ENCODE peak calls at places on chromosomes 5 and 9, in four cellular contexts. One of them, this sample, is unnamed. For H3K4me1, the result is how much of the 10 kb centered on the place peaks cover.

GRCh38 chr9:121249563-121249962 is 18.4 kb upstream of the GSN start:
- DNase-seq in endodermal cell: peak
- DNase-seq in GM23248: no peak
- DNase-seq in IMR-90: no peak
- DNase-seq in this sample: no peak

GRCh38 chr9:96554326-96554725 is 65.3 kb downstream of the CDC14B start:
- DNase-seq in GM23248: peak
- DNase-seq in IMR-90: peak
- DNase-seq in endodermal cell: no peak
- DNase-seq in this sample: peak

GRCh38 chr5:150628936-150629485 is 11.4 kb upstream of the SYNPO start:
- DNase-seq in IMR-90: no peak
- DNase-seq in endodermal cell: no peak
- DNase-seq in GM23248: no peak
- DNase-seq in this sample: no peak

GRCh38 chr5:66324357-66324756 is 180.3 kb downstream of the SREK1 start:
- DNase-seq in endodermal cell: no peak
- DNase-seq in GM23248: no peak
- DNase-seq in IMR-90: no peak
- DNase-seq in this sample: no peak

GRCh38 chr9:27645166-27645840 is 72.0 kb upstream of the C9orf72 start:
- DNase-seq in IMR-90: no peak
- DNase-seq in GM23248: no peak
- DNase-seq in endodermal cell: peak
- DNase-seq in this sample: no peak

GRCh38 chr5:118597448-118597847 is 390.9 kb downstream of the DTWD2 start:
- DNase-seq in endodermal cell: no peak
- DNase-seq in IMR-90: no peak
- DNase-seq in GM23248: peak
- DNase-seq in this sample: no peak

GRCh38 chr9:99351647-99352046 is 129.6 kb downstream of the SEC61B start:
- DNase-seq in IMR-90: no peak
- DNase-seq in GM23248: no peak
- DNase-seq in endodermal cell: peak
- DNase-seq in this sample: no peak

GRCh38 chr9:131692612-131692976 is 47.3 kb downstream of the RAPGEF1 start:
- DNase-seq in endodermal cell: no peak
- DNase-seq in GM23248: no peak
- DNase-seq in IMR-90: no peak
- DNase-seq in this sample: no peak

GRCh38 chr5:28574616-28575015 is 1536.2 kb upstream of the CDH9 start:
- DNase-seq in endodermal cell: no peak
- DNase-seq in GM23248: no peak
- DNase-seq in IMR-90: no peak
- DNase-seq in this sample: peak

GRCh38 chr9:77598510-77598909 is 49.6 kb downstream of the GNA14 start:
- DNase-seq in GM23248: peak
- DNase-seq in endodermal cell: no peak
- DNase-seq in IMR-90: peak
- DNase-seq in this sample: peak

GRCh38 chr5:78016831-78017529 is 240.8 kb upstream of the TBCA start:
- DNase-seq in IMR-90: no peak
- DNase-seq in GM23248: no peak
- DNase-seq in endodermal cell: no peak
- DNase-seq in this sample: no peak

GRCh38 chr5:99019254-99019653 is 90.4 kb upstream of the CHD1 start:
- DNase-seq in IMR-90: no peak
- DNase-seq in endodermal cell: no peak
- DNase-seq in GM23248: peak
- DNase-seq in this sample: no peak

GRCh38 chr9:128148509-128149000 is 698 bp upstream of the LCN2 start:
- DNase-seq in GM23248: no peak
- DNase-seq in endodermal cell: no peak
- DNase-seq in IMR-90: no peak
- DNase-seq in this sample: no peak

GRCh38 chr5:73692166-73692640 is 66.2 kb downstream of the ARHGEF28 start:
- DNase-seq in endodermal cell: no peak
- DNase-seq in GM23248: peak
- DNase-seq in IMR-90: peak
- DNase-seq in this sample: peak

GRCh38 chr5:108867661-108868060 is 120.0 kb downstream of the FER start:
- DNase-seq in IMR-90: no peak
- DNase-seq in GM23248: no peak
- DNase-seq in endodermal cell: no peak
- DNase-seq in this sample: no peak

GRCh38 chr5:42840279-42840678 is 28.6 kb upstream of the SELENOP start:
- DNase-seq in IMR-90: peak
- DNase-seq in endodermal cell: no peak
- DNase-seq in GM23248: peak
- DNase-seq in this sample: peak

GRCh38 chr5:177116631-177117373 is 16.8 kb upstream of the NSD1 start:
- DNase-seq in IMR-90: peak
- DNase-seq in GM23248: peak
- DNase-seq in endodermal cell: peak
- DNase-seq in this sample: peak

GRCh38 chr9:100196215-100196614 is 97.2 kb downstream of the INVS start:
- DNase-seq in endodermal cell: no peak
- DNase-seq in GM23248: no peak
- DNase-seq in IMR-90: no peak
- DNase-seq in this sample: no peak

GRCh38 chr5:169006878-169007790 is 293.8 kb downstream of the SLIT3 start:
- DNase-seq in endodermal cell: no peak
- DNase-seq in GM23248: peak
- DNase-seq in IMR-90: no peak
- DNase-seq in this sample: no peak

GRCh38 chr5:117760114-117760513 is 1185.5 kb upstream of the SEMA6A start:
- DNase-seq in GM23248: no peak
- DNase-seq in endodermal cell: no peak
- DNase-seq in IMR-90: peak
- DNase-seq in this sample: no peak

GRCh38 chr9:86352440-86353106 is 1.6 kb downstream of the TUT7 start:
- DNase-seq in IMR-90: no peak
- DNase-seq in endodermal cell: no peak
- DNase-seq in GM23248: peak
- DNase-seq in this sample: no peak

GRCh38 chr5:116142495-116142894 is 57.7 kb downstream of the COMMD10 start:
- DNase-seq in IMR-90: no peak
- DNase-seq in GM23248: no peak
- DNase-seq in endodermal cell: no peak
- DNase-seq in this sample: no peak
- H3K9ac ChIP-seq in IMR-90: no peak
- H3K9ac ChIP-seq in GM23248: no peak
- H3K9ac ChIP-seq in endodermal cell: no peak
- H3K9ac ChIP-seq in this sample: no peak

GRCh38 chr9:91889161-91889560 is 60.9 kb downstream of the ROR2 start:
- DNase-seq in GM23248: no peak
- DNase-seq in IMR-90: no peak
- DNase-seq in endodermal cell: no peak
- DNase-seq in this sample: no peak

GRCh38 chr9:91884153-91884552 is 65.9 kb downstream of the ROR2 start:
- DNase-seq in endodermal cell: peak
- DNase-seq in GM23248: no peak
- DNase-seq in IMR-90: no peak
- DNase-seq in this sample: no peak

GRCh38 chr9:91884746-91885687 is 65.0 kb downstream of the ROR2 start:
- DNase-seq in GM23248: peak
- DNase-seq in IMR-90: peak
- DNase-seq in endodermal cell: peak
- DNase-seq in this sample: no peak

GRCh38 chr9:91885746-91886432 is 64.1 kb downstream of the ROR2 start:
- DNase-seq in IMR-90: no peak
- DNase-seq in GM23248: no peak
- DNase-seq in endodermal cell: no peak
- DNase-seq in this sample: no peak

GRCh38 chr9:91886433-91887031 is 63.5 kb downstream of the ROR2 start:
- DNase-seq in endodermal cell: peak
- DNase-seq in IMR-90: no peak
- DNase-seq in GM23248: no peak
- DNase-seq in this sample: no peak
- H3K4me3 ChIP-seq in endodermal cell: peak
- H3K4me3 ChIP-seq in IMR-90: no peak
- H3K4me3 ChIP-seq in GM23248: no peak
- H3K4me3 ChIP-seq in this sample: no peak

DNA sequence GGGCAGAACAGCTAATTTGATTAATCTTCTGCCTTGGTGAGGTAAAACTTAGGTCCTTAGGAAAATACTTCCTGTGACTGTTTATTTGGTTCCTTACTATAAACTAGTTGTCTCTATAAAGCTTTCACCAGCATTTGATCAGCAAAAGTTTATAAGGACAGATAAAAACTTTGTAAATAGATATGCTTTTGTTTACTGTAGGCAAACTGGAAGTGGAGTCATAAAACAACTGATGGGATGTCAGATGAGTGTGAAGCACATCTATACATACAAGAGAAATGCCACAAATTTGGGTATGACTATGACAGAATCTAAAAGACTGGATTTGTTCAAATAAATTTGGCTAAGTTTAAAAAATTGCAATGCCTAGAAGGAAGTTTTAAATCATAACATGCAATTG is 5.5 kb downstream of the PTGER4 start:
- DNase-seq in IMR-90: no peak
- DNase-seq in GM23248: no peak
- DNase-seq in endodermal cell: no peak
- DNase-seq in this sample: no peak
- H3K4me1 ChIP-seq in IMR-90: under half
- H3K4me1 ChIP-seq in GM23248: under half
- H3K4me1 ChIP-seq in endodermal cell: under half
- H3K4me1 ChIP-seq in this sample: half or more

GRCh38 chr5:68267044-68267443 is 51.5 kb downstream of the PIK3R1 start:
- DNase-seq in IMR-90: no peak
- DNase-seq in endodermal cell: no peak
- DNase-seq in GM23248: no peak
- DNase-seq in this sample: no peak
- H3K9ac ChIP-seq in IMR-90: no peak
- H3K9ac ChIP-seq in endodermal cell: no peak
- H3K9ac ChIP-seq in GM23248: no peak
- H3K9ac ChIP-seq in this sample: peak

GRCh38 chr9:93131599-93132286 is 2.3 kb downstream of the NINJ1 start:
- DNase-seq in IMR-90: no peak
- DNase-seq in endodermal cell: no peak
- DNase-seq in GM23248: no peak
- DNase-seq in this sample: no peak
- H3K4me3 ChIP-seq in IMR-90: no peak
- H3K4me3 ChIP-seq in endodermal cell: no peak
- H3K4me3 ChIP-seq in GM23248: no peak
- H3K4me3 ChIP-seq in this sample: no peak

This sample was measured in adipocyte.